ENCODE peak calls at places on chromosome 19, in nine cellular contexts. N is A549, U is H9, J is pancreas, O is left ventricle myocardium inferior, H is heart right ventricle, P is mammary epithelial cell, X is tibial nerve, D is IMR-90. F is an unnamed sample.

GRCh38 chr19:1408300-1409203 is 1.2 kb downstream of the DAZAP1 start:
- DNase-seq in X (no peak), H (peak; percentile 60), P (peak; percentile 51), J (peak; percentile 58), N (no peak), O (peak; percentile 59), D (peak; percentile 50), U (no peak), F (no peak)

GRCh38 chr19:37466798-37467607 is at the start of gene ZNF569:
- DNase-seq in O (peak; percentile 88), P (peak; percentile 93), X (peak; percentile 88), U (peak; percentile 94), J (peak; percentile 91), D (peak; percentile 95), N (peak; percentile 99), H (peak; percentile 85), F (peak; percentile 94)

GRCh38 chr19:35715981-35716734 is 1.6 kb upstream of the KMT2B start:
- DNase-seq in P (no peak), U (no peak), N (peak; percentile 30), D (peak; percentile 30), O (peak; percentile 70), H (peak; percentile 74), J (no peak), X (no peak), F (peak; percentile 84)

GRCh38 chr19:31448221-31448657 is 99.0 kb upstream of the TSHZ3 start:
- DNase-seq in O (peak; percentile 82), U (no peak), X (no peak), N (peak; percentile 32), H (peak; percentile 80), J (peak; percentile 19), P (peak; percentile 69), D (peak; percentile 89), F (no peak)

GRCh38 chr19:12840091-12841079 is 2.1 kb downstream of the MAST1 start:
- DNase-seq in N (peak; percentile 80), X (no peak), O (peak; percentile 25), D (peak; percentile 63), P (peak; percentile 84), H (peak; percentile 38), J (peak; percentile 66), U (peak; percentile 98), F (peak; percentile 60)

GRCh38 chr19:15871570-15871969 is 26.3 kb downstream of the CYP4F2 start:
- DNase-seq in U (no peak), X (no peak), N (no peak), D (no peak), J (no peak), P (no peak), O (no peak), H (no peak), F (no peak)

GRCh38 chr19:37989855-37990254 is 82.8 kb downstream of the SIPA1L3 start:
- DNase-seq in J (no peak), D (no peak), H (no peak), P (no peak), N (no peak), U (peak; percentile 71), X (no peak), O (no peak), F (no peak)

GRCh38 chr19:3198901-3199700 is 13.4 kb downstream of the NCLN start:
- DNase-seq in J (no peak), N (no peak), X (no peak), D (no peak), O (no peak), H (no peak), P (no peak), U (no peak), F (no peak)

GRCh38 chr19:55549500-55550320 is 4.4 kb upstream of the SBK3 start:
- DNase-seq in J (no peak), P (peak; percentile 65), X (no peak), N (peak; percentile 88), O (no peak), U (peak; percentile 67), H (no peak), D (peak; percentile 93), F (peak; percentile 38)
- TF ChIP-seq CTCF in J (no peak), P (no peak), X (no peak), N (no peak), O (peak; percentile 20), U (peak; percentile 18), H (peak; percentile 30), D (no peak), F (no peak)

GRCh38 chr19:33293255-33294057 is 8.9 kb downstream of the CEBPA start:
- DNase-seq in O (no peak), D (peak; percentile 71), N (peak; percentile 89), P (peak; percentile 78), X (no peak), U (no peak), H (no peak), J (no peak), F (peak; percentile 46)

GRCh38 chr19:33296473-33297060 is 5.8 kb downstream of the CEBPA start:
- DNase-seq in J (no peak), H (no peak), N (no peak), X (no peak), D (no peak), P (no peak), O (no peak), U (peak; percentile 12), F (peak; percentile 43)

GRCh38 chr19:33292595-33293254 is 9.6 kb downstream of the CEBPA start:
- DNase-seq in J (no peak), O (no peak), H (no peak), X (no peak), N (peak; percentile 41), U (no peak), D (no peak), P (no peak), F (peak; percentile 89)

GRCh38 chr19:33295621-33296472 is 6.5 kb downstream of the CEBPA start:
- DNase-seq in J (no peak), X (no peak), P (no peak), U (no peak), O (no peak), D (no peak), N (no peak), H (no peak), F (no peak)

DNA sequence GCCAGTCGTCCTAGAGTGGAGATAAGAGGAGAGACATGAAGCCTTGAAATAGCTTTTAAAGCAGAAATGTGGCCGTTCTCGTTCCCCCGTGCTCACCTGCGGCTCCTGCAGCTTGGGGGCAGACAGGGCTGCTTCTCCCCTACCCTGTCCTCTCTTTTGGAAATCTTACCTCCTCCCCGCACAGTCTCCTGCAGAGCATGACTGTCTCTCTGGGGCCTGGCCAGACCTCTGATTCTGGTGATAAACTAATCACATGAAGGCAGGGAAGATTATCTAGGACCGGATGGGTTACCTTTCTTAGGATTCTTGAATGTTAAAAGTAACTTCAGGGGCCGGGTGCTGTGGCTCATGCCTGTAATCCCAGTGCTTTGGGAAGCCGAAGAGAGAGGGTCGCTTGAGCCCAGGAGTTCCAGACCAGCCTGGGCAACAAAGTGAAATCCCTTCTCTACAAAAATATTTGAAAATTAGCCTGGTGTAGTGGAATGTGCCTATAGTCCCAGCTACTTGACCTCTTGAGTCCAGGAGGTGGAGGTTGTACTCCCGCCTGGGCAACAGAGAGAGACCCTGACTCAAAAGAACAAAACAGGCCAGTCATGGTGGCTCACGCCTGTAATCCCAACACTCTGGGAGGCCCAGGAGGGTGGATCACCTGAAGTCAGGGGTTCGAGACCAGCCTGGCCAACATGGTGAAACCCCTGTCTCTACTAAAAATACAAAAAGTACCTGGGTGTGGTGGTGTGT is 8.1 kb downstream of the CEBPA start:
- DNase-seq in D (no peak), P (no peak), J (no peak), H (no peak), U (no peak), O (peak; percentile 1), N (no peak), X (no peak), F (peak; percentile 53)
- H3K9me3 ChIP-seq in D (no peaks in the 10 kb centered on the region), P (no peaks in the 10 kb centered on the region), J (no peaks in the 10 kb centered on the region), H (no peaks in the 10 kb centered on the region), U (no peaks in the 10 kb centered on the region), O (peaks cover 8% of the 10 kb centered on the region), N (peaks cover 10% of the 10 kb centered on the region), X (no peaks in the 10 kb centered on the region), F (no peaks in the 10 kb centered on the region)

DNA sequence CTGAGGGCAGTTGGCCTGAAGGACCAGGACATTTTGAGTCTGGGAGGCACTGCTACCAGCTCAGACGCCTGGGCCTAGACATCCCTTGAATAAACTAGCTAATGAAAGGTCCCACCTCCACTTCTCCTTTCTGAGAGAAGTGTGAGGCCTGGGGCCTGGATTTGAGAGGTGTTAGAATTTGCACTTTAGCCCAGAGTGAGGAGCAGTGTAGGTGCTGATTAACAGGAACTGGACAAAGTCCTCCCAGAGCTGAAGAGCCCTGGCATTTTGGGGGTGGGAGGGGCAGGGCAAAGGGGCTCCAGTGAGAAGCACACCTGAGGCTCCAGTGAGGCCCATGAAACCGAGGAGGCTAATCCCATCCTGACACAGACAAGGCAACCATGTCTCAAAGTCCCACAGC is 15.2 kb upstream of the SLC1A5 start:
- DNase-seq in P (no peak), D (no peak), H (no peak), N (no peak), J (no peak), U (no peak), X (no peak), O (no peak), F (no peak)
- TF ChIP-seq CTCF in P (no peak), D (no peak), H (no peak), N (no peak), J (no peak), U (no peak), X (no peak), O (no peak), F (no peak)

GRCh38 chr19:41699231-41699967 is 9.0 kb upstream of the CEACAM5 start:
- DNase-seq in X (no peak), H (no peak), N (peak; percentile 58), P (peak; percentile 32), D (no peak), O (no peak), J (peak; percentile 42), U (peak; percentile 20), F (peak; percentile 23)

GRCh38 chr19:41699968-41700323 is 8.5 kb upstream of the CEACAM5 start:
- DNase-seq in O (no peak), P (no peak), D (no peak), X (no peak), U (peak; percentile 11), J (no peak), H (no peak), N (no peak), F (no peak)

GRCh38 chr19:41700381-41701195 is 7.8 kb upstream of the CEACAM5 start:
- DNase-seq in O (no peak), N (no peak), X (no peak), U (peak; percentile 16), D (no peak), H (no peak), J (no peak), P (no peak), F (peak; percentile 31)

GRCh38 chr19:41702208-41702651 is 6.2 kb upstream of the CEACAM5 start:
- DNase-seq in D (peak; percentile 33), P (peak; percentile 30), O (no peak), X (no peak), N (peak; percentile 85), H (no peak), U (no peak), J (no peak), F (no peak)

DNA sequence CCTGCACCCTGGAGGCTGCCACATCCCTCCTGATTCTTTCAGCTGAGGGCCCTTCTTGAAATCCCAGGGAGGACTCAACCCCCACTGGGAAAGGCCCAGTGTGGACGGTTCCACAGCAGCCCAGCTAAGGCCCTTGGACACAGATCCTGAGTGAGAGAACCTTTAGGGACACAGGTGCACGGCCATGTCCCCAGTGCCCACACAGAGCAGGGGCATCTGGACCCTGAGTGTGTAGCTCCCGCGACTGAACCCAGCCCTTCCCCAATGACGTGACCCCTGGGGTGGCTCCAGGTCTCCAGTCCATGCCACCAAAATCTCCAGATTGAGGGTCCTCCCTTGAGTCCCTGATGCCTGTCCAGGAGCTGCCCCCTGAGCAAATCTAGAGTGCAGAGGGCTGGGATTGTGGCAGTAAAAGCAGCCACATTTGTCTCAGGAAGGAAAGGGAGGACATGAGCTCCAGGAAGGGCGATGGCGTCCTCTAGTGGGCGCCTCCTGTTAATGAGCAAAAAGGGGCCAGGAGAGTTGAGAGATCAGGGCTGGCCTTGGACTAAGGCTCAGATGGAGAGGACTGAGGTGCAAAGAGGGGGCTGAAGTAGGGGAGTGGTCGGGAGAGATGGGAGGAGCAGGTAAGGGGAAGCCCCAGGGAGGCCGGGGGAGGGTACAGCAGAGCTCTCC is 6.9 kb upstream of the CEACAM5 start:
- DNase-seq in N (peak; percentile 71), U (peak; percentile 63), H (no peak), X (no peak), D (no peak), J (no peak), O (no peak), P (no peak), F (peak; percentile 20)
- H3K9me3 ChIP-seq in N (no peaks in the 10 kb centered on the region), U (peaks cover 32% of the 10 kb centered on the region), H (no peaks in the 10 kb centered on the region), X (no peaks in the 10 kb centered on the region), D (no peaks in the 10 kb centered on the region), J (no peaks in the 10 kb centered on the region), O (no peaks in the 10 kb centered on the region), P (no peaks in the 10 kb centered on the region), F (no peaks in the 10 kb centered on the region)

F was measured in right lobe of liver.